ENCODE peak calls at places on chromosomes 11 and 22, in eight cellular contexts. D is HCT116, K is tibial nerve, B is dorsolateral prefrontal cortex, W is astrocyte, V is transverse colon, E is GM23338, X is coronary artery. I is an unnamed sample.

GRCh38 chr11:6646631-6647281 is 8.9 kb downstream of the DCHS1 start:
- DNase-seq in D (no peak), K (peak), B (no peak), W (no peak), V (no peak), E (peak), X (peak), I (peak)

GRCh38 chr11:67504950-67505561 is at the start of gene PITPNM1:
- DNase-seq in D (no peak), K (peak), B (no peak), W (peak), V (peak), E (peak), X (peak), I (peak)

GRCh38 chr11:129426776-129427175 is 51.1 kb downstream of the BARX2 start:
- DNase-seq in D (no peak), K (no peak), B (no peak), W (no peak), V (no peak), E (no peak), X (no peak), I (no peak)

GRCh38 chr22:43228330-43228729 is 41.4 kb upstream of the TTLL12 start:
- DNase-seq in D (peak), K (no peak), B (no peak), W (no peak), V (peak), E (peak), X (no peak), I (peak)

GRCh38 chr11:11345099-11345498 is 8.0 kb downstream of the CSNK2A3 start:
- DNase-seq in D (no peak), K (no peak), B (no peak), W (no peak), V (no peak), E (no peak), X (no peak), I (no peak)

GRCh38 chr11:130454495-130455262 is 6.2 kb downstream of the ADAMTS15 start:
- DNase-seq in D (no peak), K (no peak), B (no peak), W (peak), V (no peak), E (no peak), X (no peak), I (no peak)

GRCh38 chr11:36165638-36166389 is 123.4 kb downstream of the COMMD9 start:
- DNase-seq in D (no peak), K (no peak), B (no peak), W (no peak), V (no peak), E (no peak), X (no peak), I (no peak)

GRCh38 chr11:46947399-46948077 is 11.0 kb downstream of the CSTPP1 start:
- DNase-seq in D (no peak), K (no peak), B (no peak), W (peak), V (no peak), E (no peak), X (no peak), I (no peak)

GRCh38 chr11:29282088-29282487 is 734.7 kb downstream of the KCNA4 start:
- DNase-seq in D (peak), K (no peak), B (no peak), W (peak), V (no peak), E (no peak), X (no peak), I (no peak)

GRCh38 chr11:71305451-71306125 is 53.2 kb upstream of the SHANK2 start:
- DNase-seq in D (no peak), K (no peak), B (no peak), W (no peak), V (no peak), E (no peak), X (peak), I (peak)

GRCh38 chr11:128040603-128041002 is 546.8 kb downstream of the ETS1 start:
- DNase-seq in D (no peak), K (no peak), B (no peak), W (no peak), V (no peak), E (no peak), X (no peak), I (no peak)

GRCh38 chr11:66082936-66083698 is 13.0 kb downstream of the PACS1 start:
- DNase-seq in D (no peak), K (no peak), B (no peak), W (peak), V (no peak), E (no peak), X (no peak), I (no peak)

GRCh38 chr11:62614275-62614674 is 1.2 kb downstream of the ROM1 start:
- DNase-seq in D (no peak), K (no peak), B (no peak), W (no peak), V (no peak), E (no peak), X (no peak), I (no peak)

GRCh38 chr22:27719535-27720227 is 81.9 kb downstream of the MN1 start:
- DNase-seq in D (no peak), K (no peak), B (peak), W (no peak), V (no peak), E (peak), X (no peak), I (peak)

GRCh38 chr11:85844439-85845051 is 10.6 kb upstream of the CCDC83 start:
- DNase-seq in D (peak), K (no peak), B (no peak), W (peak), V (no peak), E (no peak), X (no peak), I (no peak)

GRCh38 chr22:49212466-49212865 is 615.2 kb downstream of the BRD1 start:
- DNase-seq in D (no peak), K (no peak), B (peak), W (no peak), V (no peak), E (no peak), X (no peak), I (no peak)

GRCh38 chr22:49296561-49296960 is 531.1 kb downstream of the BRD1 start:
- DNase-seq in D (no peak), K (no peak), B (no peak), W (no peak), V (no peak), E (no peak), X (peak), I (no peak)

GRCh38 chr11:10623797-10624761 is 55.6 kb upstream of the LYVE1 start:
- DNase-seq in D (peak), K (peak), B (no peak), W (no peak), V (peak), E (peak), X (peak), I (no peak)

GRCh38 chr22:32013200-32013599 is 29.9 kb upstream of the SLC5A1 start:
- DNase-seq in D (no peak), K (no peak), B (no peak), W (no peak), V (no peak), E (no peak), X (no peak), I (no peak)

GRCh38 chr11:68377389-68377795 is 65.0 kb downstream of the LRP5 start:
- DNase-seq in D (no peak), K (no peak), B (no peak), W (no peak), V (no peak), E (no peak), X (no peak), I (no peak)

GRCh38 chr11:61815790-61816735 is 740 bp downstream of the FADS1 start:
- DNase-seq in D (peak), K (peak), B (no peak), W (peak), V (peak), E (peak), X (peak), I (peak)

GRCh38 chr11:113991718-113992458 is 17.0 kb downstream of the HTR3A start:
- DNase-seq in D (no peak), K (no peak), B (no peak), W (no peak), V (no peak), E (no peak), X (no peak), I (no peak)

GRCh38 chr22:39205344-39206021 is 39.3 kb downstream of the PDGFB start:
- DNase-seq in D (peak), K (no peak), B (peak), W (peak), V (no peak), E (no peak), X (peak), I (no peak)

GRCh38 chr11:6968816-6969215 is 42.6 kb downstream of the ZNF215 start:
- DNase-seq in D (no peak), K (no peak), B (no peak), W (peak), V (no peak), E (no peak), X (no peak), I (no peak)

GRCh38 chr11:134471341-134472187 is 59.5 kb upstream of the B3GAT1 start:
- DNase-seq in D (no peak), K (no peak), B (peak), W (no peak), V (no peak), E (no peak), X (peak), I (no peak)

GRCh38 chr11:27239305-27239942 is 123.6 kb downstream of the CCDC34 start:
- DNase-seq in D (no peak), K (peak), B (no peak), W (peak), V (no peak), E (no peak), X (no peak), I (no peak)

GRCh38 chr22:20993304-20994127 is 8.4 kb downstream of the THAP7 start:
- DNase-seq in D (no peak), K (no peak), B (no peak), W (no peak), V (no peak), E (no peak), X (no peak), I (no peak)

GRCh38 chr22:46233231-46233630 is 16.9 kb downstream of the CDPF1 start:
- DNase-seq in D (no peak), K (peak), B (no peak), W (peak), V (no peak), E (no peak), X (no peak), I (no peak)

GRCh38 chr11:47270331-47271271 is 668 bp downstream of the MADD start:
- DNase-seq in D (no peak), K (no peak), B (no peak), W (peak), V (peak), E (peak), X (no peak), I (peak)

GRCh38 chr11:8713760-8714159 is 31.2 kb downstream of the RPL27A start:
- DNase-seq in D (no peak), K (no peak), B (no peak), W (no peak), V (no peak), E (no peak), X (no peak), I (no peak)

GRCh38 chr11:63767415-63768231 is 952 bp downstream of the ZFTA start:
- DNase-seq in D (peak), K (peak), B (no peak), W (peak), V (peak), E (peak), X (peak), I (peak)

GRCh38 chr11:57001674-57002401 is 13.1 kb downstream of the OR5AK2 start:
- DNase-seq in D (no peak), K (no peak), B (no peak), W (no peak), V (no peak), E (peak), X (no peak), I (no peak)
- TF ChIP-seq CTCF in D (peak), K (no peak), B (peak), W (peak), V (no peak), E (peak), X (no peak), I (no peak)

GRCh38 chr22:28951969-28952521 is 68.7 kb downstream of the ZNRF3 start:
- DNase-seq in D (no peak), K (no peak), B (no peak), W (peak), V (peak), E (peak), X (no peak), I (no peak)
- TF ChIP-seq CTCF in D (no peak), K (peak), B (no peak), W (no peak), V (no peak), E (peak), X (no peak), I (no peak)

DNA sequence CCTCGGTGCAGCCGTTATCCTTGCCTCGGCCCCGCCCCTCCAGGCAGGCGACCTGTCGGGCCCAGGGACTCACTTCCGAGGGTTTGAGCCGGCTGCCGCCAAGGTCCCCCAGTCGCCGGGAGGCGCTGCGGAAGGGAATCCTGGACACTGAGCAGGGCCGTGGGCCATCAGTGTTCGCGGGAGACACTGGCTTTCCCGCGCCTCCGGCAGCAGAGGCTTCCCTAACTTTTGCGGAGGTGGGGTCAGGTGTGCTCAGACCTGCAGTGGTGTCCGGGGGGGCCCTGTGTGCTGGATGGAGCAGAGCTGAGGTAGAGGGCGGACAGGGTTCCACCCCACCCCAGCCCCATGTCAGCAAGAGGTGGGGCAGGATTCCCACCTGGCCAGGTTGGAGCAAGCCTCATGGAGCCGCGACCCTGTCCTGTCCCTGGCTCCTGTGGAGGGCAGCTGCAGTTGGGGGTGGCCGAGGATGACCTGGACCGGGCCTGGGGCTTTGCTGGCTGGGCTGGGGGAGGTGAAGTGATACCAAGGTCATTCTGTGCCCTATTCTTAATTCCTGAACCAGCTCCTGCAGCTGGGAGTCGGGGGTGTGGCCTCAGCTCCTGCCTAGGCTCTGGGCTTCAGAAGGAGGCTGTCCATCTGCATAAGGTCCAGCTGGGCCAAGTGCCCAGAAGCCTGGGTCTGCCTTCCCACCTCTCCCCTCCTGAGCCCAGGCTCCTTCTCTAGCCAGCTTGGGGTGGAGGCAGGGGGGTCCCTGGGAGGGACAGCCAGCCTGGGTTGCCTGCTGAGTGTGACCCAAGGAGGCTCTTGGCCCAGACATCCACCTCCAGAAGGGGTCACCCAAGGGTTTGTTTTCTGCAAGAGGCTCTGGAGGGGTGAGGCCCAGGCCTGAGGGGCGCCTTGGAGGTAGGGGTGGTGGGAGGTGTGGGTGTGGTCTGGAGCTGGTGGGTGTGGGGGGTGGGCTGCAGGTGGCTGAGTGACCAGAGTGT is 8.4 kb downstream of the TSPAN4 start:
- DNase-seq in D (no peak), K (no peak), B (no peak), W (no peak), V (no peak), E (peak), X (no peak), I (no peak)
- TF ChIP-seq CTCF in D (peak), K (no peak), B (no peak), W (no peak), V (no peak), E (peak), X (no peak), I (no peak)

GRCh38 chr11:34366522-34366921 is 8.7 kb upstream of the ABTB2 start:
- DNase-seq in D (peak), K (no peak), B (no peak), W (no peak), V (peak), E (peak), X (no peak), I (no peak)
- TF ChIP-seq CTCF in D (peak), K (no peak), B (no peak), W (peak), V (peak), E (peak), X (no peak), I (peak)

DNA sequence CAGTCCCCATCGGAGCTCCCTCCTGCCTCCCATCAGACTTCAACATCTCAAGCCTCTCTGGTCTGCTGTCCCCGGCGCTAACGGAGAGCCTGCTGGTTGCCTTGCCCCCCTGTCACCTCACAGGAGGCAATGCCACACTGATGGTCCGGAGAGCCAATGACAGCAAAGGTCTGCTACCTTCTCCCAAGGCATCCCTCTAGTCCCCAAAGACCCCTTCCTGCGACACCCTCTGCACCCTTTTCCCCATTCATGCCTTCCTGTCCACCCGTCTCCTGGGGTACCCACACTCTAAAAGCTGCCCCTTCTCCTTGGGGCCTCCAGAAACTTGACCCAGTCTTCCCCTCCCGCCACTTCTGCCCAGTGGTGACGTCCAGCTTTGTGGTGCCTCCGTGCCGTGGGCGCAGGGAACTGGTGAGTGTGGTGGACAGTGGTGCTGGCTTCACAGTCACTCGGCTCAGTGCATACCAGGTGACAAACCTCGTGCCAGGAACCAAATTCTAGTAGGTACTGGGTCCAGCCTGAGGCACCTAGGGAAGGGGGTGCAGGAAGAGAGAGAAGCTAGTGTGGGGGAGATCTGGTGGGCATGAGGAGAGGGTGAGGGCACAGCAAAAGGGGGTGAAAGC is 860 bp downstream of the UPK2 start:
- DNase-seq in D (no peak), K (no peak), B (no peak), W (no peak), V (no peak), E (no peak), X (no peak), I (no peak)
- TF ChIP-seq CTCF in D (no peak), K (no peak), B (no peak), W (no peak), V (peak), E (no peak), X (no peak), I (no peak)

GRCh38 chr11:120210651-120211521 is at the start of gene OAF:
- DNase-seq in D (peak), K (peak), B (no peak), W (peak), V (peak), E (peak), X (no peak), I (peak)
- TF ChIP-seq CTCF in D (no peak), K (peak), B (peak), W (no peak), V (peak), E (no peak), X (no peak), I (no peak)

GRCh38 chr22:33798401-33798800 is 121.9 kb downstream of the LARGE1 start:
- DNase-seq in D (no peak), K (no peak), B (no peak), W (no peak), V (no peak), E (no peak), X (no peak), I (no peak)

GRCh38 chr22:33792837-33793236 is 127.4 kb downstream of the LARGE1 start:
- DNase-seq in D (no peak), K (no peak), B (no peak), W (no peak), V (no peak), E (no peak), X (no peak), I (no peak)

GRCh38 chr22:33793464-33793863 is 126.8 kb downstream of the LARGE1 start:
- DNase-seq in D (no peak), K (no peak), B (no peak), W (no peak), V (no peak), E (no peak), X (no peak), I (no peak)

GRCh38 chr22:33796494-33796893 is 123.8 kb downstream of the LARGE1 start:
- DNase-seq in D (no peak), K (no peak), B (no peak), W (no peak), V (no peak), E (peak), X (no peak), I (no peak)
- TF ChIP-seq CTCF in D (no peak), K (no peak), B (no peak), W (no peak), V (no peak), E (peak), X (no peak), I (no peak)

I was measured in colonic mucosa.